ENCODE peak calls at places on chromosomes 12 and 14, in seven cellular contexts. U, K, L, O, A, R and C are unnamed samples.

GRCh38 chr12:129870796-129871195 is 33.0 kb downstream of the TMEM132D start:
- DNase-seq in A (no peak), K (no peak), U (no peak), O (no peak), R (no peak), L (no peak), C (no peak)

GRCh38 chr12:130200445-130200844 is 38.2 kb downstream of the FZD10 start:
- DNase-seq in U (no peak), A (no peak), L (no peak), K (no peak), R (no peak), O (no peak), C (no peak)

GRCh38 chr12:46915082-46915481 is 89.3 kb upstream of the SLC38A4 start:
- DNase-seq in K (no peak), U (peak; percentile 85), A (peak; percentile 27), L (no peak), R (peak; percentile 20), O (peak; percentile 74), C (no peak)

GRCh38 chr12:89706551-89707348 is 1.9 kb downstream of the ATP2B1 start:
- DNase-seq in K (peak; percentile 27), R (peak; percentile 14), O (peak; percentile 14), A (peak; percentile 24), L (peak; percentile 26), U (no peak), C (no peak)

GRCh38 chr14:101820283-101820798 is 58.8 kb downstream of the PPP2R5C start:
- DNase-seq in O (no peak), R (no peak), K (no peak), L (no peak), U (no peak), A (no peak), C (no peak)

GRCh38 chr12:57604454-57605307 is at the start of gene DTX3:
- DNase-seq in U (no peak), A (peak; percentile 64), K (peak; percentile 84), L (no peak), O (peak; percentile 34), R (peak; percentile 57), C (no peak)

GRCh38 chr12:63021126-63021525 is 86.2 kb upstream of the PPM1H start:
- DNase-seq in R (no peak), K (no peak), A (no peak), O (no peak), L (no peak), U (no peak), C (no peak)

GRCh38 chr12:98701166-98701565 is 56.1 kb downstream of the APAF1 start:
- DNase-seq in U (no peak), A (no peak), K (no peak), L (no peak), O (no peak), R (no peak), C (no peak)

GRCh38 chr12:9740109-9740750 is 7.3 kb upstream of the CLECL1 start:
- DNase-seq in R (no peak), K (no peak), L (no peak), U (no peak), A (no peak), O (no peak), C (no peak)

GRCh38 chr12:69898236-69898635 is 73.2 kb downstream of the MYRFL start:
- DNase-seq in U (peak; percentile 6), O (no peak), K (no peak), L (no peak), R (no peak), A (no peak), C (no peak)

GRCh38 chr12:132588319-132588718 is 22.1 kb downstream of the LRCOL1 start:
- DNase-seq in U (no peak), O (peak; percentile 11), R (no peak), A (no peak), L (no peak), K (no peak), C (no peak)

GRCh38 chr12:3542911-3543310 is 51.9 kb downstream of the PRMT8 start:
- DNase-seq in R (no peak), O (no peak), A (no peak), L (no peak), U (no peak), K (no peak), C (peak; percentile 43)

GRCh38 chr12:2383276-2384028 is 330.7 kb downstream of the CACNA1C start:
- DNase-seq in R (no peak), L (no peak), O (no peak), U (no peak), A (no peak), K (no peak), C (peak; percentile 7)

GRCh38 chr12:97912943-97913342 is 450.3 kb downstream of the RMST start:
- DNase-seq in L (no peak), U (peak; percentile 30), O (peak; percentile 34), A (peak; percentile 30), K (no peak), R (peak; percentile 36), C (no peak)

GRCh38 chr12:91272456-91273063 is 89.9 kb upstream of the DCN start:
- DNase-seq in U (no peak), A (peak; percentile 67), L (no peak), O (peak; percentile 79), R (peak; percentile 68), K (no peak), C (no peak)

GRCh38 chr12:23770202-23770938 is 179.1 kb downstream of the SOX5 start:
- DNase-seq in R (no peak), K (no peak), O (no peak), U (no peak), A (no peak), L (no peak), C (no peak)

GRCh38 chr14:51682411-51682810 is 30.7 kb downstream of the FRMD6 start:
- DNase-seq in L (no peak), O (no peak), A (no peak), U (no peak), R (no peak), K (no peak), C (no peak)

GRCh38 chr12:69712826-69713225 is 13.7 kb upstream of the BEST3 start:
- DNase-seq in R (no peak), K (no peak), O (no peak), U (no peak), A (no peak), L (no peak), C (no peak)

GRCh38 chr12:89863968-89864367 is 155.3 kb upstream of the ATP2B1 start:
- DNase-seq in K (no peak), A (no peak), U (no peak), O (no peak), R (no peak), L (no peak), C (no peak)

GRCh38 chr12:114163766-114164165 is 197.6 kb upstream of the RBM19 start:
- DNase-seq in A (no peak), O (no peak), L (no peak), R (no peak), K (no peak), U (peak; percentile 87), C (peak; percentile 38)

GRCh38 chr12:108166505-108166904 is 37.4 kb downstream of the WSCD2 start:
- DNase-seq in K (no peak), L (no peak), O (no peak), R (no peak), U (no peak), A (no peak), C (no peak)

GRCh38 chr12:113933201-113933786 is 32.8 kb downstream of the RBM19 start:
- DNase-seq in U (no peak), K (no peak), R (peak; percentile 64), O (peak; percentile 41), A (peak; percentile 54), L (no peak), C (no peak)

GRCh38 chr14:63770187-63770807 is 42.4 kb upstream of the SGPP1 start:
- DNase-seq in L (peak; percentile 22), R (no peak), U (peak; percentile 29), A (peak; percentile 34), O (no peak), K (peak; percentile 53), C (peak; percentile 57)

GRCh38 chr12:64633940-64634337 is 23.6 kb downstream of the RASSF3 start:
- DNase-seq in U (peak; percentile 65), O (peak; percentile 39), R (peak; percentile 61), L (peak; percentile 20), A (peak; percentile 61), K (no peak), C (peak; percentile 88)

GRCh38 chr12:20443216-20443615 is 74.9 kb downstream of the PDE3A start:
- DNase-seq in R (no peak), L (no peak), U (no peak), A (no peak), K (no peak), O (no peak), C (no peak)

GRCh38 chr12:63208956-63209355 is 58.0 kb upstream of the AVPR1A start:
- DNase-seq in K (no peak), O (no peak), A (no peak), L (no peak), R (no peak), U (no peak), C (no peak)

GRCh38 chr12:42706331-42706730 is 116.8 kb upstream of the PRICKLE1 start:
- DNase-seq in R (no peak), U (no peak), A (no peak), L (no peak), O (no peak), K (no peak), C (no peak)

GRCh38 chr12:1488908-1489381 is 105.4 kb downstream of the FBXL14 start:
- DNase-seq in U (no peak), R (no peak), A (no peak), K (no peak), L (no peak), O (no peak), C (no peak)

GRCh38 chr12:67356400-67356799 is 87.2 kb downstream of the CAND1 start:
- DNase-seq in K (no peak), U (no peak), A (no peak), O (no peak), L (no peak), R (no peak), C (no peak)

GRCh38 chr12:52480073-52480472 is 6.5 kb upstream of the KRT6C start:
- DNase-seq in L (no peak), U (no peak), A (no peak), O (no peak), K (no peak), R (no peak), C (no peak)